ENCODE peak calls at places on chromosome 1, in seven cellular contexts. X is fibroblast of the conjunctiva; D is BJ; K is Calu3; G is CD4-positive, CD25-positive, alpha-beta regulatory T cell; J is pancreas; L is activated B cell treated with CpG ODN at 0.5 μM for 24 hours. F is an unnamed sample.

GRCh38 chr1:204407314-204407971 is 4.2 kb downstream of the PPP1R15B start:
- DNase-seq in G (no peak), K (no peak), J (no peak), L (no peak), D (no peak), X (no peak), F (no peak)

GRCh38 chr1:213268221-213268620 is 217.2 kb downstream of the RPS6KC1 start:
- DNase-seq in L (no peak), K (no peak), G (no peak), X (no peak), D (no peak), J (no peak), F (no peak)

GRCh38 chr1:199747984-199748383 is 279.5 kb upstream of the NR5A2 start:
- DNase-seq in L (no peak), G (no peak), J (no peak), D (no peak), K (no peak), X (no peak), F (no peak)

GRCh38 chr1:13694886-13695684 is 4.9 kb upstream of the PRDM2 start:
- DNase-seq in L (no peak), G (no peak), J (no peak), D (no peak), K (no peak), X (no peak), F (no peak)

GRCh38 chr1:246602194-246602593 is 35.9 kb downstream of the CNST start:
- DNase-seq in J (no peak), D (no peak), G (peak), L (no peak), K (no peak), X (no peak), F (no peak)

GRCh38 chr1:62391369-62391971 is 45.4 kb upstream of the USP1 start:
- DNase-seq in G (peak), D (no peak), K (peak), L (no peak), J (no peak), X (no peak), F (no peak)

GRCh38 chr1:161887724-161888287 is 121.7 kb downstream of the ATF6 start:
- DNase-seq in X (peak), D (no peak), G (no peak), J (no peak), K (no peak), L (no peak), F (no peak)

GRCh38 chr1:44688760-44689446 is 14.4 kb downstream of the ARMH1 start:
- DNase-seq in L (no peak), G (no peak), K (no peak), D (no peak), X (no peak), J (no peak), F (no peak)

GRCh38 chr1:29698033-29698432 is 461.7 kb downstream of the PTPRU start:
- DNase-seq in D (no peak), J (no peak), X (no peak), G (no peak), K (peak), L (no peak), F (no peak)

GRCh38 chr1:167566766-167567165 is 13.2 kb upstream of the CREG1 start:
- DNase-seq in D (no peak), L (no peak), K (no peak), X (no peak), J (no peak), G (no peak), F (no peak)

GRCh38 chr1:209569445-209570207 is 13.9 kb upstream of the CAMK1G start:
- DNase-seq in D (no peak), K (peak), G (peak), L (peak), J (peak), X (peak), F (peak)

GRCh38 chr1:74485622-74486021 is 26.8 kb downstream of the LRRC53 start:
- DNase-seq in D (no peak), G (no peak), K (no peak), X (no peak), J (no peak), L (no peak), F (no peak)

GRCh38 chr1:235278915-235279292 is 49.1 kb downstream of the ARID4B start:
- DNase-seq in X (no peak), G (no peak), K (no peak), D (no peak), L (no peak), J (no peak), F (no peak)

GRCh38 chr1:163141556-163141955 is 61.2 kb downstream of the RGS5 start:
- DNase-seq in J (no peak), K (no peak), L (no peak), D (no peak), G (no peak), X (no peak), F (no peak)

GRCh38 chr1:155070721-155071556 is 7.4 kb downstream of the EFNA4 start:
- DNase-seq in J (peak), K (peak), D (no peak), L (peak), X (no peak), G (peak), F (peak)

GRCh38 chr1:234500269-234500668 is 21.3 kb upstream of the TARBP1 start:
- DNase-seq in J (no peak), X (no peak), G (no peak), L (no peak), K (peak), D (no peak), F (no peak)

GRCh38 chr1:92461364-92462097 is 25.2 kb downstream of the GFI1 start:
- DNase-seq in D (no peak), K (no peak), L (no peak), X (no peak), G (peak), J (no peak), F (no peak)

GRCh38 chr1:205493241-205494085 is 11.0 kb upstream of the CDK18 start:
- DNase-seq in J (no peak), K (peak), G (no peak), L (no peak), X (peak), D (peak), F (no peak)

GRCh38 chr1:175244206-175244605 is 51.6 kb upstream of the KIAA0040 start:
- DNase-seq in G (no peak), D (no peak), J (no peak), X (no peak), K (no peak), L (no peak), F (no peak)

GRCh38 chr1:234313171-234313570 is 60.1 kb upstream of the COA6 start:
- DNase-seq in X (no peak), J (no peak), G (no peak), D (no peak), L (no peak), K (no peak), F (no peak)

GRCh38 chr1:39926820-39927219 is 25.1 kb upstream of the MYCL start:
- DNase-seq in J (no peak), K (no peak), L (no peak), D (no peak), G (no peak), X (no peak), F (no peak)

GRCh38 chr1:66452162-66452561 is 81.8 kb upstream of the SGIP1 start:
- DNase-seq in L (no peak), K (no peak), J (no peak), X (no peak), G (no peak), D (no peak), F (no peak)

GRCh38 chr1:32627596-32628162 is 22.7 kb downstream of the ZBTB8OS start:
- DNase-seq in K (no peak), G (peak), D (no peak), X (no peak), J (no peak), L (no peak), F (no peak)

GRCh38 chr1:110240476-110241210 is 30.5 kb downstream of the KCNC4 start:
- DNase-seq in D (no peak), J (peak), K (peak), X (no peak), L (no peak), G (no peak), F (no peak)

GRCh38 chr1:232477728-232478127 is 152.2 kb downstream of the SIPA1L2 start:
- DNase-seq in D (peak), X (peak), K (peak), J (no peak), L (no peak), G (no peak), F (no peak)